ENCODE peak calls at places on chromosomes 6 and 20, in seven cellular contexts. X is Panc1, D is sigmoid colon, F is cardiac muscle cell, E is naive B cell, I is kidney glomerular epithelial cell, R is fibroblast of the conjunctiva. J is an unnamed sample.

GRCh38 chr20:37526839-37527637 is 638 bp downstream of the BLCAP start:
- DNase-seq in X (no peak), D (no peak), F (peak), E (no peak), I (no peak), R (no peak), J (peak)

GRCh38 chr20:49701313-49701731 is 12.4 kb downstream of the B4GALT5 start:
- DNase-seq in X (no peak), D (no peak), F (no peak), E (no peak), I (no peak), R (no peak), J (peak)

GRCh38 chr6:162153120-162153519 is 574.4 kb downstream of the PRKN start:
- DNase-seq in X (no peak), D (no peak), F (no peak), E (no peak), I (no peak), R (no peak), J (no peak)

GRCh38 chr20:12414446-12415274 is 497.0 kb downstream of the BTBD3 start:
- DNase-seq in X (no peak), D (no peak), F (peak), E (no peak), I (no peak), R (no peak), J (no peak)

GRCh38 chr20:62762376-62762775 is 33.9 kb upstream of the MRGBP start:
- DNase-seq in X (no peak), D (no peak), F (no peak), E (no peak), I (no peak), R (no peak), J (no peak)

GRCh38 chr20:54601831-54602515 is 126.6 kb downstream of the DOK5 start:
- DNase-seq in X (no peak), D (no peak), F (no peak), E (no peak), I (no peak), R (no peak), J (no peak)

GRCh38 chr6:3014675-3015066 is 15.0 kb downstream of the NQO2 start:
- DNase-seq in X (no peak), D (no peak), F (no peak), E (no peak), I (no peak), R (no peak), J (no peak)

GRCh38 chr20:47857142-47857993 is 72.1 kb upstream of the SULF2 start:
- DNase-seq in X (no peak), D (peak), F (peak), E (no peak), I (peak), R (no peak), J (peak)

GRCh38 chr20:53981752-53982437 is 88.5 kb downstream of the BCAS1 start:
- DNase-seq in X (no peak), D (no peak), F (no peak), E (no peak), I (no peak), R (no peak), J (no peak)

GRCh38 chr20:25059866-25060465 is 2.0 kb upstream of the ACSS1 start:
- DNase-seq in X (no peak), D (peak), F (no peak), E (no peak), I (no peak), R (no peak), J (no peak)

GRCh38 chr6:215335-216034 is 76.8 kb upstream of the DUSP22 start:
- DNase-seq in X (no peak), D (no peak), F (no peak), E (no peak), I (peak), R (no peak), J (peak)

GRCh38 chr20:58389324-58389967 is 417 bp downstream of the VAPB start:
- DNase-seq in X (no peak), D (peak), F (peak), E (no peak), I (no peak), R (no peak), J (peak)

GRCh38 chr6:161418458-161418945 is 144.6 kb upstream of the AGPAT4 start:
- DNase-seq in X (peak), D (no peak), F (peak), E (peak), I (peak), R (peak), J (peak)

GRCh38 chr6:142372348-142372747 is 70.5 kb downstream of the ADGRG6 start:
- DNase-seq in X (no peak), D (no peak), F (peak), E (no peak), I (peak), R (no peak), J (peak)

GRCh38 chr20:47490795-47491194 is 10.9 kb upstream of the NCOA3 start:
- DNase-seq in X (no peak), D (no peak), F (no peak), E (no peak), I (no peak), R (no peak), J (no peak)

GRCh38 chr6:142380626-142381025 is 78.8 kb downstream of the ADGRG6 start:
- DNase-seq in X (no peak), D (no peak), F (no peak), E (no peak), I (no peak), R (no peak), J (no peak)

GRCh38 chr20:62519826-62520225 is 44.0 kb upstream of the GATA5 start:
- DNase-seq in X (no peak), D (no peak), F (no peak), E (no peak), I (no peak), R (no peak), J (no peak)

GRCh38 chr20:58906894-58907293 is 54.4 kb downstream of the GNAS start:
- DNase-seq in X (no peak), D (no peak), F (peak), E (no peak), I (no peak), R (peak), J (no peak)

GRCh38 chr6:33620584-33621395 is at the start of gene ITPR3:
- DNase-seq in X (no peak), D (peak), F (peak), E (peak), I (peak), R (peak), J (peak)

GRCh38 chr6:123909989-123910388 is 106.3 kb downstream of the NKAIN2 start:
- DNase-seq in X (no peak), D (no peak), F (no peak), E (no peak), I (no peak), R (no peak), J (no peak)

GRCh38 chr20:59661141-59661540 is 56.8 kb downstream of the PHACTR3 start:
- DNase-seq in X (no peak), D (no peak), F (no peak), E (no peak), I (no peak), R (no peak), J (no peak)

J was measured in ACHN.